ENCODE peak calls at places on chromosomes 13 and 19, in six cellular contexts. One of them, this sample, is unnamed.

GRCh38 chr19:10896851-10897526 is 25.6 kb downstream of the CARM1 start:
- DNase-seq in uterus: no peak
- DNase-seq in lower leg skin: no peak
- DNase-seq in transverse colon: no peak
- DNase-seq in heart left ventricle: no peak
- DNase-seq in esophagus squamous epithelium: no peak
- DNase-seq in this sample: no peak

GRCh38 chr13:42991892-42992584 is at the start of gene EPSTI1:
- DNase-seq in uterus: peak
- DNase-seq in lower leg skin: peak
- DNase-seq in transverse colon: peak
- DNase-seq in heart left ventricle: peak
- DNase-seq in esophagus squamous epithelium: no peak
- DNase-seq in this sample: peak

GRCh38 chr13:46369506-46370268 is 17.4 kb downstream of the RUBCNL start:
- DNase-seq in uterus: no peak
- DNase-seq in lower leg skin: peak
- DNase-seq in transverse colon: no peak
- DNase-seq in heart left ventricle: no peak
- DNase-seq in esophagus squamous epithelium: no peak
- DNase-seq in this sample: no peak

GRCh38 chr13:110121312-110122083 is 185.5 kb downstream of the COL4A1 start:
- DNase-seq in uterus: no peak
- DNase-seq in lower leg skin: no peak
- DNase-seq in transverse colon: no peak
- DNase-seq in heart left ventricle: no peak
- DNase-seq in esophagus squamous epithelium: no peak
- DNase-seq in this sample: no peak

GRCh38 chr19:41548954-41549688 is 26.8 kb upstream of the CEACAM21 start:
- DNase-seq in uterus: no peak
- DNase-seq in lower leg skin: no peak
- DNase-seq in transverse colon: peak
- DNase-seq in heart left ventricle: no peak
- DNase-seq in esophagus squamous epithelium: no peak
- DNase-seq in this sample: peak

GRCh38 chr13:74204606-74205312 is 70.6 kb upstream of the KLF12 start:
- DNase-seq in uterus: no peak
- DNase-seq in lower leg skin: no peak
- DNase-seq in transverse colon: no peak
- DNase-seq in heart left ventricle: no peak
- DNase-seq in esophagus squamous epithelium: no peak
- DNase-seq in this sample: no peak

GRCh38 chr13:38635030-38635429 is 51.8 kb upstream of the FREM2 start:
- DNase-seq in uterus: no peak
- DNase-seq in lower leg skin: no peak
- DNase-seq in transverse colon: no peak
- DNase-seq in heart left ventricle: no peak
- DNase-seq in esophagus squamous epithelium: no peak
- DNase-seq in this sample: no peak

GRCh38 chr19:49101160-49101559 is 13.0 kb upstream of the LIN7B start:
- DNase-seq in uterus: no peak
- DNase-seq in lower leg skin: no peak
- DNase-seq in transverse colon: no peak
- DNase-seq in heart left ventricle: no peak
- DNase-seq in esophagus squamous epithelium: no peak
- DNase-seq in this sample: no peak

GRCh38 chr19:51441410-51442390 is 16.6 kb downstream of the SIGLEC8 start:
- DNase-seq in uterus: no peak
- DNase-seq in lower leg skin: no peak
- DNase-seq in transverse colon: peak
- DNase-seq in heart left ventricle: no peak
- DNase-seq in esophagus squamous epithelium: no peak
- DNase-seq in this sample: no peak

GRCh38 chr13:39353988-39354387 is 249.0 kb downstream of the LHFPL6 start:
- DNase-seq in uterus: no peak
- DNase-seq in lower leg skin: no peak
- DNase-seq in transverse colon: no peak
- DNase-seq in heart left ventricle: no peak
- DNase-seq in esophagus squamous epithelium: no peak
- DNase-seq in this sample: no peak

GRCh38 chr19:4773047-4773640 is 18.4 kb upstream of the FEM1A start:
- DNase-seq in uterus: no peak
- DNase-seq in lower leg skin: no peak
- DNase-seq in transverse colon: no peak
- DNase-seq in heart left ventricle: no peak
- DNase-seq in esophagus squamous epithelium: no peak
- DNase-seq in this sample: no peak

GRCh38 chr13:25169951-25170553 is 2.0 kb downstream of the AMER2 start:
- DNase-seq in uterus: no peak
- DNase-seq in lower leg skin: no peak
- DNase-seq in transverse colon: no peak
- DNase-seq in heart left ventricle: no peak
- DNase-seq in esophagus squamous epithelium: no peak
- DNase-seq in this sample: no peak

GRCh38 chr13:93797463-93797862 is 570.9 kb downstream of the GPC6 start:
- DNase-seq in uterus: no peak
- DNase-seq in lower leg skin: no peak
- DNase-seq in transverse colon: no peak
- DNase-seq in heart left ventricle: no peak
- DNase-seq in esophagus squamous epithelium: no peak
- DNase-seq in this sample: no peak

GRCh38 chr19:19744641-19745040 is 11.7 kb upstream of the ZNF14 start:
- DNase-seq in uterus: no peak
- DNase-seq in lower leg skin: no peak
- DNase-seq in transverse colon: no peak
- DNase-seq in heart left ventricle: no peak
- DNase-seq in esophagus squamous epithelium: no peak
- DNase-seq in this sample: no peak

GRCh38 chr19:10230904-10231623 is at the start of gene S1PR2:
- DNase-seq in uterus: peak
- DNase-seq in lower leg skin: peak
- DNase-seq in transverse colon: peak
- DNase-seq in heart left ventricle: peak
- DNase-seq in esophagus squamous epithelium: no peak
- DNase-seq in this sample: peak

GRCh38 chr19:14385492-14385891 is 4.2 kb downstream of the ADGRE5 start:
- DNase-seq in uterus: no peak
- DNase-seq in lower leg skin: no peak
- DNase-seq in transverse colon: no peak
- DNase-seq in heart left ventricle: no peak
- DNase-seq in esophagus squamous epithelium: no peak
- DNase-seq in this sample: no peak
- TF ChIP-seq POLR2A in uterus: no peak
- TF ChIP-seq POLR2A in lower leg skin: no peak
- TF ChIP-seq POLR2A in transverse colon: no peak
- TF ChIP-seq POLR2A in heart left ventricle: no peak
- TF ChIP-seq POLR2A in esophagus squamous epithelium: no peak
- TF ChIP-seq POLR2A in this sample: no peak

GRCh38 chr13:28532226-28533048 is 37.5 kb upstream of the FLT1 start:
- DNase-seq in uterus: no peak
- DNase-seq in lower leg skin: peak
- DNase-seq in transverse colon: no peak
- DNase-seq in heart left ventricle: peak
- DNase-seq in esophagus squamous epithelium: no peak
- DNase-seq in this sample: peak

GRCh38 chr13:28533441-28534166 is 38.7 kb upstream of the FLT1 start:
- DNase-seq in uterus: no peak
- DNase-seq in lower leg skin: no peak
- DNase-seq in transverse colon: no peak
- DNase-seq in heart left ventricle: no peak
- DNase-seq in esophagus squamous epithelium: no peak
- DNase-seq in this sample: no peak

GRCh38 chr13:28534210-28534609 is 39.3 kb upstream of the FLT1 start:
- DNase-seq in uterus: no peak
- DNase-seq in lower leg skin: no peak
- DNase-seq in transverse colon: no peak
- DNase-seq in heart left ventricle: no peak
- DNase-seq in esophagus squamous epithelium: no peak
- DNase-seq in this sample: no peak

GRCh38 chr13:28531956-28532225 is 37.0 kb upstream of the FLT1 start:
- DNase-seq in uterus: no peak
- DNase-seq in lower leg skin: no peak
- DNase-seq in transverse colon: no peak
- DNase-seq in heart left ventricle: no peak
- DNase-seq in esophagus squamous epithelium: no peak
- DNase-seq in this sample: no peak

GRCh38 chr13:28533049-28533436 is 38.1 kb upstream of the FLT1 start:
- DNase-seq in uterus: no peak
- DNase-seq in lower leg skin: no peak
- DNase-seq in transverse colon: no peak
- DNase-seq in heart left ventricle: no peak
- DNase-seq in esophagus squamous epithelium: no peak
- DNase-seq in this sample: no peak
- H3K4me3 ChIP-seq in uterus: no peak
- H3K4me3 ChIP-seq in lower leg skin: no peak
- H3K4me3 ChIP-seq in transverse colon: no peak
- H3K4me3 ChIP-seq in heart left ventricle: peak
- H3K4me3 ChIP-seq in esophagus squamous epithelium: peak
- H3K4me3 ChIP-seq in this sample: peak

GRCh38 chr13:114025432-114026127 is 51.7 kb upstream of the C13orf46 start:
- DNase-seq in uterus: peak
- DNase-seq in lower leg skin: no peak
- DNase-seq in transverse colon: peak
- DNase-seq in heart left ventricle: peak
- DNase-seq in esophagus squamous epithelium: no peak
- DNase-seq in this sample: no peak

GRCh38 chr13:114024603-114025431 is 50.9 kb upstream of the C13orf46 start:
- DNase-seq in uterus: no peak
- DNase-seq in lower leg skin: no peak
- DNase-seq in transverse colon: peak
- DNase-seq in heart left ventricle: peak
- DNase-seq in esophagus squamous epithelium: no peak
- DNase-seq in this sample: no peak

GRCh38 chr13:114027046-114027760 is 53.3 kb upstream of the C13orf46 start:
- DNase-seq in uterus: no peak
- DNase-seq in lower leg skin: no peak
- DNase-seq in transverse colon: no peak
- DNase-seq in heart left ventricle: peak
- DNase-seq in esophagus squamous epithelium: no peak
- DNase-seq in this sample: peak

GRCh38 chr13:114027826-114028225 is 54.0 kb upstream of the C13orf46 start:
- DNase-seq in uterus: no peak
- DNase-seq in lower leg skin: no peak
- DNase-seq in transverse colon: no peak
- DNase-seq in heart left ventricle: peak
- DNase-seq in esophagus squamous epithelium: no peak
- DNase-seq in this sample: no peak

GRCh38 chr13:114026128-114026880 is 52.4 kb upstream of the C13orf46 start:
- DNase-seq in uterus: no peak
- DNase-seq in lower leg skin: no peak
- DNase-seq in transverse colon: no peak
- DNase-seq in heart left ventricle: peak
- DNase-seq in esophagus squamous epithelium: no peak
- DNase-seq in this sample: no peak
- TF ChIP-seq POLR2A in uterus: no peak
- TF ChIP-seq POLR2A in lower leg skin: no peak
- TF ChIP-seq POLR2A in transverse colon: no peak
- TF ChIP-seq POLR2A in heart left ventricle: no peak
- TF ChIP-seq POLR2A in esophagus squamous epithelium: no peak
- TF ChIP-seq POLR2A in this sample: no peak

GRCh38 chr13:22927008-22927393 is 253.8 kb upstream of the SGCG start:
- DNase-seq in uterus: no peak
- DNase-seq in lower leg skin: no peak
- DNase-seq in transverse colon: no peak
- DNase-seq in heart left ventricle: no peak
- DNase-seq in esophagus squamous epithelium: no peak
- DNase-seq in this sample: no peak
- H3K4me3 ChIP-seq in uterus: peak
- H3K4me3 ChIP-seq in lower leg skin: no peak
- H3K4me3 ChIP-seq in transverse colon: peak
- H3K4me3 ChIP-seq in heart left ventricle: peak
- H3K4me3 ChIP-seq in esophagus squamous epithelium: peak
- H3K4me3 ChIP-seq in this sample: no peak

GRCh38 chr19:954672-955494 is 29.0 kb downstream of the ARID3A start:
- DNase-seq in uterus: no peak
- DNase-seq in lower leg skin: no peak
- DNase-seq in transverse colon: peak
- DNase-seq in heart left ventricle: no peak
- DNase-seq in esophagus squamous epithelium: no peak
- DNase-seq in this sample: no peak
- TF ChIP-seq POLR2A in uterus: no peak
- TF ChIP-seq POLR2A in lower leg skin: no peak
- TF ChIP-seq POLR2A in transverse colon: no peak
- TF ChIP-seq POLR2A in heart left ventricle: no peak
- TF ChIP-seq POLR2A in esophagus squamous epithelium: no peak
- TF ChIP-seq POLR2A in this sample: no peak

GRCh38 chr19:39155741-39156140 is 30.2 kb downstream of the PAK4 start:
- DNase-seq in uterus: no peak
- DNase-seq in lower leg skin: no peak
- DNase-seq in transverse colon: no peak
- DNase-seq in heart left ventricle: no peak
- DNase-seq in esophagus squamous epithelium: no peak
- DNase-seq in this sample: no peak

GRCh38 chr19:39156230-39156890 is 30.8 kb downstream of the PAK4 start:
- DNase-seq in uterus: no peak
- DNase-seq in lower leg skin: no peak
- DNase-seq in transverse colon: no peak
- DNase-seq in heart left ventricle: no peak
- DNase-seq in esophagus squamous epithelium: no peak
- DNase-seq in this sample: no peak

GRCh38 chr19:39157997-39158389 is 32.4 kb downstream of the PAK4 start:
- DNase-seq in uterus: no peak
- DNase-seq in lower leg skin: no peak
- DNase-seq in transverse colon: no peak
- DNase-seq in heart left ventricle: no peak
- DNase-seq in esophagus squamous epithelium: no peak
- DNase-seq in this sample: no peak

GRCh38 chr19:39157275-39157996 is 31.9 kb downstream of the PAK4 start:
- DNase-seq in uterus: no peak
- DNase-seq in lower leg skin: no peak
- DNase-seq in transverse colon: no peak
- DNase-seq in heart left ventricle: no peak
- DNase-seq in esophagus squamous epithelium: no peak
- DNase-seq in this sample: peak

GRCh38 chr19:39156891-39157230 is 31.3 kb downstream of the PAK4 start:
- DNase-seq in uterus: no peak
- DNase-seq in lower leg skin: no peak
- DNase-seq in transverse colon: no peak
- DNase-seq in heart left ventricle: no peak
- DNase-seq in esophagus squamous epithelium: no peak
- DNase-seq in this sample: no peak
- H3K4me3 ChIP-seq in uterus: no peak
- H3K4me3 ChIP-seq in lower leg skin: no peak
- H3K4me3 ChIP-seq in transverse colon: no peak
- H3K4me3 ChIP-seq in heart left ventricle: no peak
- H3K4me3 ChIP-seq in esophagus squamous epithelium: no peak
- H3K4me3 ChIP-seq in this sample: no peak

DNA sequence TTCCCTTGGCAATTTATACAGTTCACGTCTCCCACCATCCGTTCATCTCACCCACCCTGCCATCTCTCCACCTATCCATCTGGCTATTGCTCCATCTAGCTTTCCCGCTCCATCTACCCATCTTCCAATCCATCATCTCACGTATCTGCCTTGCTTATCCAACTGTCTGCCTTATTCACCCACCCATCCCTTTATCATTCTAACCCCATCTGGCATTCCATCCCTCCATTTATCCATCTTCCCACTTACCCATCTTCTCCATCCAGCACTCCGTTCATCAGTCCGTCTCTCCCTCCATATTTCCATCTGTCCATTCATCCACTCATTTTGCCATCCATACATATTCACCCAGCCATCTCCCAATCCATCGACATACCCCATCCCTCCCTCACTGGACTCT is 10.0 kb downstream of the RPS16 start:
- DNase-seq in uterus: no peak
- DNase-seq in lower leg skin: no peak
- DNase-seq in transverse colon: no peak
- DNase-seq in heart left ventricle: no peak
- DNase-seq in esophagus squamous epithelium: no peak
- DNase-seq in this sample: no peak
- TF ChIP-seq POLR2A in uterus: no peak
- TF ChIP-seq POLR2A in lower leg skin: no peak
- TF ChIP-seq POLR2A in transverse colon: no peak
- TF ChIP-seq POLR2A in heart left ventricle: no peak
- TF ChIP-seq POLR2A in esophagus squamous epithelium: no peak
- TF ChIP-seq POLR2A in this sample: no peak

This sample was measured in endothelial cell of umbilical vein.